ENCODE peak calls at places on chromosomes 2 and 18, in six cellular contexts. S, B, U, R, Z and F are unnamed samples.

GRCh38 chr2:218643751-218644310 is 15.6 kb downstream of the ZNF142 start:
- DNase-seq in S (no peak), B (no peak), U (no peak), R (no peak), Z (no peak), F (no peak)

GRCh38 chr18:79873449-79874110 is 75.8 kb downstream of the KCNG2 start:
- DNase-seq in S (peak; percentile 46), B (no peak), U (no peak), R (no peak), Z (peak; percentile 49), F (no peak)

GRCh38 chr18:56009451-56009850 is 421.5 kb upstream of the TCF4 start:
- DNase-seq in S (no peak), B (no peak), U (no peak), R (no peak), Z (no peak), F (no peak)

GRCh38 chr2:99615247-99615771 is 125.5 kb upstream of the REV1 start:
- DNase-seq in S (peak; percentile 58), B (no peak), U (peak; percentile 68), R (no peak), Z (peak; percentile 53), F (no peak)

GRCh38 chr2:238320648-238321281 is 447 bp downstream of the TRAF3IP1 start:
- DNase-seq in S (no peak), B (peak; percentile 34), U (peak; percentile 28), R (peak; percentile 8), Z (peak; percentile 64), F (no peak)

GRCh38 chr2:46439582-46439981 is 39.8 kb upstream of the TMEM247 start:
- DNase-seq in S (no peak), B (no peak), U (no peak), R (no peak), Z (no peak), F (no peak)

GRCh38 chr2:43832457-43832856 is 6.2 kb downstream of the ABCG5 start:
- DNase-seq in S (no peak), B (no peak), U (no peak), R (no peak), Z (no peak), F (no peak)

GRCh38 chr2:58925676-58926081 is 684.6 kb upstream of the FANCL start:
- DNase-seq in S (no peak), B (no peak), U (no peak), R (peak; percentile 46), Z (no peak), F (no peak)

GRCh38 chr2:97671526-97671925 is 2.0 kb downstream of the C2orf92 start:
- DNase-seq in S (no peak), B (no peak), U (no peak), R (no peak), Z (no peak), F (no peak)

GRCh38 chr2:97673187-97673914 is 3.8 kb downstream of the C2orf92 start:
- DNase-seq in S (no peak), B (no peak), U (no peak), R (peak; percentile 17), Z (no peak), F (no peak)

GRCh38 chr2:97675714-97676113 is 6.2 kb downstream of the C2orf92 start:
- DNase-seq in S (no peak), B (no peak), U (peak; percentile 82), R (no peak), Z (no peak), F (no peak)

GRCh38 chr2:97674396-97674795 is 4.9 kb downstream of the C2orf92 start:
- DNase-seq in S (no peak), B (no peak), U (no peak), R (no peak), Z (no peak), F (no peak)

DNA sequence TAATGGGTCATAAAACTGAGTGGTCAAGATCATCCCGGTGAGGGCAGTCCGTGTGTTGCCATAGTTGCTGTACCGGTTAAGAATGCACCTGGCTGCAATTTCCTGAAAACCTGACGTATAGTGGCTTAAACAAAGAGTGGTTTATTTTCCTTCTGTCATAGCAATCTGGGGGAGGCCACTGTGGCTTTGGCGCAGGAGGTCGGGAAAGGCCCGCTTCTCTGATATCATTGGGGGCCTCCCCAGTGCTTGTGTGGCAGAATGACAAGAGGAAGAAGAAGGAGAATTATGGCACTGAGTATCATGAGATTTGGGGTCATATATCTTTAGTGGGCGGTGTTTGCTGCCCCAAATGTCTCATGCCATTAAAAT is 4.4 kb downstream of the C2orf92 start:
- DNase-seq in S (no peak), B (no peak), U (no peak), R (no peak), Z (no peak), F (no peak)
- H2BK15ac ChIP-seq in S (no peak overlapping the region), B (no peak overlapping the region), U (no peak overlapping the region), R (no peak overlapping the region), Z (no peak overlapping the region), F (no peak overlapping the region)

GRCh38 chr2:109699646-109700045 is 85.5 kb downstream of the SOWAHC start:
- DNase-seq in S (no peak), B (peak; percentile 53), U (peak; percentile 78), R (no peak), Z (no peak), F (no peak)

GRCh38 chr2:109702250-109702985 is 88.3 kb downstream of the SOWAHC start:
- DNase-seq in S (no peak), B (peak; percentile 62), U (no peak), R (peak; percentile 63), Z (no peak), F (no peak)

GRCh38 chr2:109701362-109701761 is 87.2 kb downstream of the SOWAHC start:
- DNase-seq in S (no peak), B (peak; percentile 14), U (peak; percentile 78), R (no peak), Z (no peak), F (no peak)

GRCh38 chr2:109703076-109703475 is 88.9 kb downstream of the SOWAHC start:
- DNase-seq in S (no peak), B (peak; percentile 28), U (no peak), R (no peak), Z (no peak), F (no peak)

DNA sequence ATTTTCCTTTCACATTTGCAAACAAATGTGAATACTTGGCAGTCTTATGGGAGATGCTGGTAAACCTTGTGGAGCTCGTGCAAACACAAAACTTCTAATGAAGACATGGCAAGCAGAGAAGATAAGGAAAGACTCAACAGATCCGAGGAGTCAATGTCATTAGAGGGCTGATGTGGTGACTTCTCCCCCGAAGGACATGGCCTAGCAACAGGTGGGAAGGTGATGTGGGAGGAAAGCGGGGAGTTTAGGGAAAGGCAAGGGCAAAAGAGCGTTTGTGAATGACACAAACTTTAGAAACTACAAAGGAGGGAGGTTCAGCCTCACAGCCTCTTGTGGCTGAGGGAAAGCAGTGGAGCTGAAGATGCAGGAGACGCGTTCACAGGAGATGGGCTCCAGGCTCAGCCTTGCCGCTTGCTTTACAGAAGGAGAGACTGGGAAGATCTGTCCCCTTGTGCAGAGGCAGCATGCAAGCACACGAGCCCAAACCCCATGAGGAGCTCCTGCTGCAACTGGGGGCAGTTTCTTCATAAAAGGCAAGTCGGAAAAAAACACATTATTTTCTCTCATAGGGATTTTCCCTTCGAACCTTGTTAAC is 86.6 kb downstream of the SOWAHC start:
- DNase-seq in S (no peak), B (no peak), U (peak; percentile 55), R (no peak), Z (no peak), F (no peak)
- H4K8ac ChIP-seq in S (no peak overlapping the region), B (peak overlapping the region; percentile 52), U (no peak overlapping the region), R (no peak overlapping the region), Z (no peak overlapping the region), F (no peak overlapping the region)

DNA sequence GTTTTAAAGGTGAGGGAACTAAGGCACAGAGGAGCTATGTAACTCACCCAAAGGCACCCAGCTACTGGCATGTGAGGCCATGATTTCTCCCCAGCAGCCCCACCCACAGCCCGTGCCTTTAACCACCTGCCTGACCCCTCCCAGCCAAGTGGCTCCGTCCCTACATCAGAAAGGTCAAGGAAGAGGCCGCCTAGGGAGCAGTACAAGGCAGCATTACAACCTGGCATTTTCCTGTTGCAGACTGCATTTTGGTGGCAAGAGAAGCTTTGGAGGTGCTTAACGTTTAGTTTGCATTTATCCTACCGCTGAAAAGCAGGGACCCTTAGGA is 17.5 kb downstream of the STEAP3 start:
- DNase-seq in S (no peak), B (no peak), U (no peak), R (no peak), Z (no peak), F (no peak)
- H3K18ac ChIP-seq in S (no peak overlapping the region), B (no peak overlapping the region), U (no peak overlapping the region), R (no peak overlapping the region), Z (no peak overlapping the region), F (no peak overlapping the region)

GRCh38 chr2:127293386-127293757 is 572 bp downstream of the ERCC3 start:
- DNase-seq in S (no peak), B (peak; percentile 17), U (peak; percentile 19), R (no peak), Z (no peak), F (no peak)
- H2BK15ac ChIP-seq in S (no peak overlapping the region), B (no peak overlapping the region), U (no peak overlapping the region), R (no peak overlapping the region), Z (no peak overlapping the region), F (no peak overlapping the region)

GRCh38 chr2:9696731-9697130 is 65.9 kb upstream of the YWHAQ start:
- DNase-seq in S (no peak), B (no peak), U (no peak), R (no peak), Z (no peak), F (no peak)
- H4K8ac ChIP-seq in S (no peak overlapping the region), B (no peak overlapping the region), U (no peak overlapping the region), R (no peak overlapping the region), Z (no peak overlapping the region), F (no peak overlapping the region)

GRCh38 chr2:171237754-171238505 is 77.2 kb upstream of the TLK1 start:
- DNase-seq in S (no peak), B (no peak), U (no peak), R (no peak), Z (no peak), F (no peak)

GRCh38 chr2:171230176-171230575 is 69.5 kb upstream of the TLK1 start:
- DNase-seq in S (no peak), B (no peak), U (peak; percentile 61), R (no peak), Z (no peak), F (no peak)

GRCh38 chr2:171235262-171235881 is 74.7 kb upstream of the TLK1 start:
- DNase-seq in S (no peak), B (no peak), U (no peak), R (no peak), Z (no peak), F (no peak)
- H3K18ac ChIP-seq in S (no peak overlapping the region), B (no peak overlapping the region), U (no peak overlapping the region), R (no peak overlapping the region), Z (no peak overlapping the region), F (no peak overlapping the region)

GRCh38 chr2:64537991-64538390 is 13.9 kb downstream of the AFTPH start:
- DNase-seq in S (no peak), B (peak; percentile 18), U (peak; percentile 14), R (peak; percentile 44), Z (no peak), F (no peak)

GRCh38 chr2:64532030-64532429 is 7.9 kb downstream of the AFTPH start:
- DNase-seq in S (no peak), B (no peak), U (no peak), R (no peak), Z (no peak), F (no peak)

GRCh38 chr2:64533882-64534281 is 9.8 kb downstream of the AFTPH start:
- DNase-seq in S (no peak), B (no peak), U (no peak), R (no peak), Z (no peak), F (no peak)

GRCh38 chr2:64534363-64534762 is 10.2 kb downstream of the AFTPH start:
- DNase-seq in S (no peak), B (peak; percentile 20), U (no peak), R (no peak), Z (no peak), F (no peak)

GRCh38 chr2:64535024-64535423 is 10.9 kb downstream of the AFTPH start:
- DNase-seq in S (no peak), B (no peak), U (no peak), R (no peak), Z (no peak), F (no peak)
- H2BK15ac ChIP-seq in S (no peak overlapping the region), B (no peak overlapping the region), U (no peak overlapping the region), R (no peak overlapping the region), Z (no peak overlapping the region), F (no peak overlapping the region)